ENCODE peak calls at places on chromosomes 3 and 15, in four cellular contexts. K is A549, R is H1, E is GM23338. I is an unnamed sample. For H3K4me1, the result is how much of the 10 kb centered on the place peaks cover.

GRCh38 chr3:138351916-138352555 is 3.7 kb downstream of the MRAS start:
- DNase-seq in K (no peak), R (no peak), E (no peak), I (no peak)

GRCh38 chr3:162141232-162141631 is 644.6 kb downstream of the OTOL1 start:
- DNase-seq in E (no peak), R (no peak), K (no peak), I (no peak)

GRCh38 chr15:90143176-90143655 is 40.9 kb upstream of the IDH2 start:
- DNase-seq in E (peak), K (peak), R (peak), I (peak)

GRCh38 chr3:99960941-99961340 is 143.3 kb downstream of the CMSS1 start:
- DNase-seq in K (no peak), R (no peak), E (no peak), I (no peak)

GRCh38 chr3:47781326-47781684 is 388 bp downstream of the SMARCC1 start:
- DNase-seq in E (peak), K (peak), R (peak), I (peak)

GRCh38 chr15:64004582-64004981 is 41.7 kb downstream of the DAPK2 start:
- DNase-seq in K (peak), E (no peak), R (no peak), I (peak)

GRCh38 chr3:126544596-126545281 is 14.0 kb downstream of the C3orf22 start:
- DNase-seq in R (no peak), K (no peak), E (no peak), I (no peak)

GRCh38 chr3:24493951-24494615 is 567 bp downstream of the THRB start:
- DNase-seq in R (peak), K (peak), E (peak), I (no peak)

GRCh38 chr15:96703794-96704550 is 373.5 kb downstream of the NR2F2 start:
- DNase-seq in E (no peak), K (no peak), R (no peak), I (no peak)

GRCh38 chr15:66587749-66588148 is 22.0 kb upstream of the LCTL start:
- DNase-seq in R (no peak), K (no peak), E (no peak), I (no peak)

GRCh38 chr3:157311633-157312365 is 124.9 kb upstream of the PTX3 start:
- DNase-seq in K (no peak), R (no peak), E (no peak), I (no peak)

GRCh38 chr3:50356553-50356952 is 2.8 kb downstream of the TMEM115 start:
- DNase-seq in E (no peak), K (no peak), R (peak), I (peak)

GRCh38 chr15:47744496-47744895 is 27.2 kb downstream of the SEMA6D start:
- DNase-seq in K (no peak), E (no peak), R (no peak), I (no peak)

GRCh38 chr15:47411733-47412530 is 305.4 kb upstream of the SEMA6D start:
- DNase-seq in K (no peak), E (no peak), R (no peak), I (no peak)

GRCh38 chr3:52007291-52007690 is 11.6 kb upstream of the RPL29 start:
- DNase-seq in K (no peak), R (no peak), E (no peak), I (no peak)

GRCh38 chr3:142019794-142020320 is 129.5 kb downstream of the TFDP2 start:
- DNase-seq in E (no peak), K (no peak), R (no peak), I (no peak)

GRCh38 chr3:14548321-14548729 is 8.2 kb upstream of the GRIP2 start:
- DNase-seq in E (peak), R (peak), K (peak), I (peak)

GRCh38 chr15:81939604-81940440 is 106.0 kb downstream of the MEX3B start:
- DNase-seq in K (peak), R (peak), E (peak), I (peak)

GRCh38 chr15:65638681-65639089 is 16.9 kb downstream of the SLC24A1 start:
- DNase-seq in R (no peak), K (peak), E (peak), I (no peak)

DNA sequence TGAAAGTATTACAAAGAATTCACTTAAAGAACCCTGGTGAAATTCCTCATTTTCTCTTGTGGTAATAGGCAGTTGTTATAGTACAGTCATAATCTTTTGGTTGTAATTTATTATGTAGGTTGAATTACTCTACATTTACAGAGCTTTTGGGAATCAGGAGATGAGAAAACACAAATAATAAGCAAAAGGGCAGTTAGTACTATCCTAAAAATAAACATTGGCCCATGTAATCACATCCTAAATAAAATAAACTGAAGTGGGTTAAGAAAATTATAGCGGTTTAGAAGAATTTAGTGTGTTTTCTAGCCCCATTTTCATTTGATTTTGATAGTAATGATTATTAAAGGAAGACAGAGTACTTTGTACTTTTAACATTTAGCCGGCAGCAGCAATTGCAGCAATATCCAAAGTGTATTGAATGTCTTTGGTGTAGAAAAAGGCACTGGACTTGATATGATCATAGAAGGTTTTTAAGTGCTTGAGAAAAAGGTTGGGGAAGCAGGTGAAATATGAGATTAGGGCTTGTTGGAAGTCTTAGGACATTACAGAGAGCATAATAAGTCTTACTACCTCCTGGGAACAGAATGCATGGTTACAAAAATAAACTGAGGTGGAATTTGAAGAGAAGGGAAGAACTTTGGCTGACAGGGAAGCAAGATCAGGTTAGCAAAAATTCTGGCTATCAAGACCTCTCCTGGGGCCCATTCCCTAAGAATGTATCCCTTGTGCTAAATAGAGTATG is 79.9 kb downstream of the MBNL1 start:
- DNase-seq in R (no peak), E (no peak), K (no peak), I (no peak)
- H3K4me3 ChIP-seq in R (no peak), E (no peak), K (no peak), I (no peak)

GRCh38 chr15:74631935-74632560 is 16.4 kb downstream of the CLK3 start:
- DNase-seq in E (peak), R (peak), K (peak), I (peak)
- H3K4me1 ChIP-seq in E (under half), R (under half), K (under half), I (under half)

DNA sequence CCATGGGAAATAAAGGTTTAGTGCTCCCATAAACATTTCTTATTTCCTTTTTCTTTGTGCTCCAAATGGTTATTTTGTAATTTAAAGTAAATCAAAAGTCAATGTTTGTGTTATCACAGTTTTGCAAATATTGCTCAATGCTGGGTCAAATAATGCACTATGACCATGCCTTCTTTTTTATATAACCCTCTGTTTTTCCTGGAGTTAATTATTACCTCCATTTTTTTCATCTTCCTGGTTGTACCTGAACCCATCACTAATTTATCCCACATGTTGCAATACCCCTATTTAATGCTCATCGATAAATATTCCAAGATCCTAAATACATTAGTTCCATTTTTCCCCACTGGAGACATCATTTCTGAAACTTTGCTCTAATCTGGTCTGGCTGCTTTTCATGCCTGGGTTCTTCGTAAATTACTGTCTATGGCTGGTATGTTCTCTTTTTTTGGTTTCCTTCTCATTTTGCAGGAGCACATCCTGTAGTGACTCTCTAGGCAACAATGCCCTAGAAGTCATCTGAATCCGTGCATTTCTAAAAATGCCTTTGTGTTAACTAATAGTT is 66.4 kb downstream of the OXNAD1 start:
- DNase-seq in E (no peak), K (no peak), R (no peak), I (no peak)
- TF ChIP-seq CTCF in E (no peak), K (no peak), R (no peak), I (no peak)

DNA sequence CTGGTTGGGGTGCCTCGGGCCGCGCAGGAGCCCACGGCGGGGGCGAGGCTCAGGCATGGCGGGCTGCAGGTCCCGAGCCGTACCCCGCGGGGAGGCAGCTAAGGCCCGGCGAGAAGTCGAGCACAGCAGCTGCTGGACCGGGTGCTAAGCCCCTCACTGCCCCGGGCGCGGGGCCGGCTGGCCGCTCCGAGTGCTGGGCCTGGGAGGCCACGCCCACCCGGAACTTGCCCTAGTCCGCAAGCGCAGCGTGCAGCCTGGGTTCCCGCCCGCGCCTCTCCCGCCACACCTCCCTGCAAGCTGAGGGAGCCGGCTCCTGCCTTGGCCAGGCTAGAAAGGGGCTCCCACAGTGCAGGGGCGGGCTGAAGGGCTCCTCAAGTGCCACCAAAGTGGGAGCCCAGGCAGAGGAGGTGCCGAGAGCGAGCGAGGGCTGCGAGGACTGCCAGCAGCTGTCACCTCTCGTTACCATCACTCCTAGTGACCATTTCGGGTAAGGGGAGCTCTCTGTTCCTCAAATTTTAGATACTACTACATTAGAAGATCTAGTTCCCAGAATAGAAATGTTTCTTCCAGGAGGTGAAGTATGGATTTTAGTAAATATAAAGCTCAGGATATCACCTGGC is 417.0 kb upstream of the AGTR1 start:
- DNase-seq in R (no peak), E (peak), K (no peak), I (peak)
- H3K4me3 ChIP-seq in R (no peak), E (no peak), K (no peak), I (no peak)

GRCh38 chr3:196218155-196218712 is 1.9 kb downstream of the SLC51A start:
- DNase-seq in E (no peak), R (no peak), K (no peak), I (no peak)

GRCh38 chr3:196216081-196216564 is at the start of gene SLC51A:
- DNase-seq in E (peak), R (peak), K (no peak), I (no peak)

GRCh38 chr3:196217307-196218154 is 1.2 kb downstream of the SLC51A start:
- DNase-seq in R (no peak), E (no peak), K (no peak), I (no peak)

GRCh38 chr3:196215493-196215892 is 841 bp upstream of the SLC51A start:
- DNase-seq in K (no peak), E (no peak), R (no peak), I (no peak)

GRCh38 chr3:196216681-196217211 is 412 bp downstream of the SLC51A start:
- DNase-seq in K (no peak), E (peak), R (peak), I (no peak)
- H3K4me1 ChIP-seq in K (under half), E (under half), R (under half), I (under half)

DNA sequence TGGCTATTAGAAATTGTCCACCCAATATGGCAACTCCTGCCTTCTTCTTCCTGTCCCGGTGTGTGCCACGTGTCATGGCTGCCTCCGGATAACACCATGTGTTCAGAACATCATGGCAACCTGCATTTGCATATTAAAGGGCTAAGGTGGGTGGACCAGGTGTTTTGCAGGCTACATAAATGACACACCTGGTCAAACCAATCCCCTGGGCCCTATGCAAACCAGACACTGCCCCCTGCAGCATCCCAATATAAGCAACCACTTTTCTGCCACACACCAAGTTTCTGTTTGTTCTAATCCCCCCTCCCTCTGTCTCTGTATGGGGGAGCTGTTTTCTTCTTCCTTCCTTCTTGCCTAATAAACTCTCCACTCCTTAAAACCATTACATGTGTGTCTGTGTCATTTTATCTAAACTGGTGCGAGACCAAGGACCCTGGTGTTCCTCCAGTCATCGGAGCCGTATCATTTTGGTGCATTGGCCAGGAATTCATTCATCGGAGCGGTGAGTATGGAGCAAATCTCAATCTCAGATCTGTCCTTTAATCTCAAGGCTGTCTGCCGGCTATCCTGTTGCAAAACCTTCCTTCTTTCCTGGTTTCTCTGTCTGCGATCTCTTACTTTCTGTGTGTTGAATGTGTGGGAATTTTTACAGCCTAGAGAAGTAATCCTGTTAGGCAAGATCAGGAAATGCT is 44.5 kb downstream of the NCEH1 start:
- DNase-seq in R (no peak), E (peak), K (no peak), I (no peak)
- TF ChIP-seq CTCF in R (no peak), E (peak), K (no peak), I (no peak)

DNA sequence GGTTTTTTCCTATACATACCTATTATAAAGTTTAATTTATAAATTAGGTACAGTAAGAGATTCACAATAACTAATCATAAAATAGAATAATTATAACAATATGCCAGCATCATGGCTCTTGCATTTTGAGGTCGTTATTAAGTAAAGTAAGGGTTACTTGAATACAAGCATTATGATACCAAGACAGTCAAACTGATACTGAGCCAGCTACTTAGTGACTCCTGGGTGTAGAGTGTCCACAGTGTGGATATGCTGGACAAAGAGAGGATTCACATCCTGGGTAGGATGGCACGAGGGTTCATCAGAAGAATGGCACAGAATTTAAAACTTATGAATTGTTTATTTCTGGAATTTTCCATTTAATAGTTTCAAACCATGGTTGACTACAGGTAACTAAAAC is 157.2 kb upstream of the IL12A start:
- DNase-seq in K (no peak), E (no peak), R (no peak), I (no peak)
- H3K4me3 ChIP-seq in K (no peak), E (no peak), R (no peak), I (no peak)

DNA sequence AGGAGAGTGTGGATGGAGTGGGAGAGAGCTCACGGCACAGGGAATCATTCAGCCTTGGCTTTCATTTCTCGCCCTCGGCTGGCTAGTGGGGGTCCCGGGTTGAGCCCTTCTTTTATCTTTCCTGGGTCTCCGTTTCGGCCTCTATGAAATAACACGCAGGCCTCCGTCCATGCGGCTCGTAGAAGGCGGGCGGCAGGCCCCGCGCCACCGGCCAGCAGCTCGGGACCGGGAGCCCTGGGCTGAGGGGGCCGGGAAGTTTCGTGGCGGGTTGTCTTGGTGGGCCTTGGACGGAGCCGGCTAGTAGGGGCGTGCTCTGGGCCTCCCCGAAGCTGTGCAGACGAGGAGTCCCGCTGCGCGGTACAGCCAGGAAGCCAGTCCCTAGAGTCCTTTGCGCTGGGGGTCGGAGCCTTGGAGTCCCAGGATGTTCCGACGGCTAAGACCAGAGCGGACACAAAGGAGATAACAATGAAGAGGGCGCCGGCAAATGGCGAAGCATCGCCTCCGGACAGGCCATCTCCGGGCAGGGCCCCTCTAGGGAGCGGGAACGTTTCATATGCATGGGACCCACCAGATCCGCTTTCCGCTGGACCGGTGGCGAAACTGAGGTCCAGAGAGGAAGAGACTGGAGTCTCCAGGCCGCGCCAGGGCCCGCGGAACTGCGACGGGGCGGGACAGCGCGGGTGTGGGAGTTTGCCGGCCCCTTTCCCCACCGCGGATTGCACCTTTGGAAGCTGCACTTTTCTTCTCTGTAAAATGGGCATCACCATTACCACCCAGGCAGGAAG is 4.3 kb downstream of the RNU6-1 start:
- DNase-seq in E (peak), K (no peak), R (peak), I (peak)
- H3K4me1 ChIP-seq in E (under half), K (under half), R (under half), I (half or more)

DNA sequence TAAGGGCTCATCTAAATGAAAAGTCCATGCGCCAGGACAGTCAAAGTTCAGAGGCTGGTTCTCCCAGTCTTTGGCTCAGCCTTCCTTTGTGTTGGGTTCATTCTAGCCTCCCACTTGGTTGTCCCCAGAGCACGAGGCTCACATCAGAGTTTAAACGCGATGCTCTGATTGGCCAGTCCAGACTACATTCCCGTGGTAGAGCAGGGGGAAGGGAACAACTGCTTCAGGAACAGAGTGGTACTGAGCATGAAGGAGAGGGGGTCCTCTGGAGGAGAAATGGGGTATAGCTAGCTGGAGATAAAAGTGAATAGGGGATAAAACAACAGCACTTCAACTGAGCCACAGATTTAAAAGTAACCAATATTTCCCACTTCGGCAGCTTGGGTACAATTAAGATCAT is 32.2 kb downstream of the ANAPC13 start:
- DNase-seq in R (peak), E (peak), K (peak), I (no peak)
- TF ChIP-seq CTCF in R (peak), E (peak), K (no peak), I (no peak)

GRCh38 chr3:100993309-100993708 is at the start of gene ABI3BP:
- DNase-seq in E (no peak), R (no peak), K (peak), I (peak)
- H3K4me3 ChIP-seq in E (no peak), R (no peak), K (peak), I (no peak)